ENCODE peak calls at places on chromosomes 16 and 17, in seven cellular contexts. One of them, this sample, is unnamed.

GRCh38 chr16:73082608-73083007 is 34.7 kb upstream of the ZFHX3 start:
- DNase-seq in nephron progenitor cell: no peak
- DNase-seq in thoracic aorta: no peak
- DNase-seq in activated naive CD4-positive, alpha-beta T cell treated with anti-CD3 and anti-CD28 coated beads for 36 hours: no peak
- DNase-seq in A549: no peak
- DNase-seq in substantia nigra: no peak
- DNase-seq in Right ventricle myocardium superior: no peak
- DNase-seq in this sample: no peak

GRCh38 chr16:4814542-4815173 is 12.2 kb upstream of the ROGDI start:
- DNase-seq in substantia nigra: no peak
- DNase-seq in A549: no peak
- DNase-seq in thoracic aorta: no peak
- DNase-seq in activated naive CD4-positive, alpha-beta T cell treated with anti-CD3 and anti-CD28 coated beads for 36 hours: no peak
- DNase-seq in nephron progenitor cell: no peak
- DNase-seq in Right ventricle myocardium superior: peak
- DNase-seq in this sample: no peak

GRCh38 chr16:88451586-88452484 is 1.2 kb upstream of the ZFPM1 start:
- DNase-seq in Right ventricle myocardium superior: no peak
- DNase-seq in thoracic aorta: no peak
- DNase-seq in substantia nigra: no peak
- DNase-seq in activated naive CD4-positive, alpha-beta T cell treated with anti-CD3 and anti-CD28 coated beads for 36 hours: peak
- DNase-seq in A549: no peak
- DNase-seq in nephron progenitor cell: no peak
- DNase-seq in this sample: peak

GRCh38 chr16:53546988-53547391 is 44.0 kb upstream of the AKTIP start:
- DNase-seq in A549: peak
- DNase-seq in thoracic aorta: no peak
- DNase-seq in nephron progenitor cell: peak
- DNase-seq in Right ventricle myocardium superior: no peak
- DNase-seq in substantia nigra: no peak
- DNase-seq in activated naive CD4-positive, alpha-beta T cell treated with anti-CD3 and anti-CD28 coated beads for 36 hours: peak
- DNase-seq in this sample: peak

GRCh38 chr16:9437115-9437514 is 345.7 kb downstream of the HAPSTR1 start:
- DNase-seq in nephron progenitor cell: no peak
- DNase-seq in activated naive CD4-positive, alpha-beta T cell treated with anti-CD3 and anti-CD28 coated beads for 36 hours: no peak
- DNase-seq in thoracic aorta: no peak
- DNase-seq in substantia nigra: no peak
- DNase-seq in Right ventricle myocardium superior: no peak
- DNase-seq in A549: no peak
- DNase-seq in this sample: no peak

GRCh38 chr17:50117202-50118040 is 12.5 kb downstream of the SAMD14 start:
- DNase-seq in activated naive CD4-positive, alpha-beta T cell treated with anti-CD3 and anti-CD28 coated beads for 36 hours: peak
- DNase-seq in nephron progenitor cell: peak
- DNase-seq in thoracic aorta: no peak
- DNase-seq in A549: peak
- DNase-seq in substantia nigra: no peak
- DNase-seq in Right ventricle myocardium superior: peak
- DNase-seq in this sample: peak

GRCh38 chr17:2982854-2983636 is 80.4 kb downstream of the OR1D5 start:
- DNase-seq in activated naive CD4-positive, alpha-beta T cell treated with anti-CD3 and anti-CD28 coated beads for 36 hours: no peak
- DNase-seq in thoracic aorta: peak
- DNase-seq in A549: peak
- DNase-seq in Right ventricle myocardium superior: peak
- DNase-seq in nephron progenitor cell: no peak
- DNase-seq in substantia nigra: peak
- DNase-seq in this sample: no peak

GRCh38 chr17:80938556-80938955 is 53.1 kb upstream of the CHMP6 start:
- DNase-seq in Right ventricle myocardium superior: peak
- DNase-seq in activated naive CD4-positive, alpha-beta T cell treated with anti-CD3 and anti-CD28 coated beads for 36 hours: peak
- DNase-seq in substantia nigra: no peak
- DNase-seq in A549: no peak
- DNase-seq in nephron progenitor cell: no peak
- DNase-seq in thoracic aorta: no peak
- DNase-seq in this sample: peak

GRCh38 chr17:78717431-78717980 is 64.6 kb downstream of the CYTH1 start:
- DNase-seq in A549: peak
- DNase-seq in nephron progenitor cell: no peak
- DNase-seq in substantia nigra: peak
- DNase-seq in Right ventricle myocardium superior: no peak
- DNase-seq in activated naive CD4-positive, alpha-beta T cell treated with anti-CD3 and anti-CD28 coated beads for 36 hours: no peak
- DNase-seq in thoracic aorta: no peak
- DNase-seq in this sample: no peak

GRCh38 chr16:58426095-58426494 is 33.8 kb downstream of the GINS3 start:
- DNase-seq in nephron progenitor cell: no peak
- DNase-seq in activated naive CD4-positive, alpha-beta T cell treated with anti-CD3 and anti-CD28 coated beads for 36 hours: peak
- DNase-seq in Right ventricle myocardium superior: no peak
- DNase-seq in thoracic aorta: no peak
- DNase-seq in substantia nigra: peak
- DNase-seq in A549: no peak
- DNase-seq in this sample: peak

GRCh38 chr17:49739662-49740271 is 24.2 kb downstream of the FAM117A start:
- DNase-seq in Right ventricle myocardium superior: peak
- DNase-seq in substantia nigra: peak
- DNase-seq in thoracic aorta: peak
- DNase-seq in nephron progenitor cell: no peak
- DNase-seq in activated naive CD4-positive, alpha-beta T cell treated with anti-CD3 and anti-CD28 coated beads for 36 hours: peak
- DNase-seq in A549: no peak
- DNase-seq in this sample: peak

GRCh38 chr17:58339775-58340622 is 11.4 kb upstream of the TSPOAP1 start:
- DNase-seq in substantia nigra: no peak
- DNase-seq in Right ventricle myocardium superior: no peak
- DNase-seq in activated naive CD4-positive, alpha-beta T cell treated with anti-CD3 and anti-CD28 coated beads for 36 hours: peak
- DNase-seq in thoracic aorta: no peak
- DNase-seq in nephron progenitor cell: no peak
- DNase-seq in A549: no peak
- DNase-seq in this sample: peak

GRCh38 chr16:19289805-19290490 is 4.4 kb downstream of the CLEC19A start:
- DNase-seq in activated naive CD4-positive, alpha-beta T cell treated with anti-CD3 and anti-CD28 coated beads for 36 hours: no peak
- DNase-seq in thoracic aorta: no peak
- DNase-seq in nephron progenitor cell: peak
- DNase-seq in Right ventricle myocardium superior: no peak
- DNase-seq in A549: no peak
- DNase-seq in substantia nigra: peak
- DNase-seq in this sample: no peak

GRCh38 chr17:27085517-27085916 is 208.4 kb upstream of the WSB1 start:
- DNase-seq in substantia nigra: no peak
- DNase-seq in thoracic aorta: no peak
- DNase-seq in nephron progenitor cell: no peak
- DNase-seq in activated naive CD4-positive, alpha-beta T cell treated with anti-CD3 and anti-CD28 coated beads for 36 hours: no peak
- DNase-seq in A549: no peak
- DNase-seq in Right ventricle myocardium superior: no peak
- DNase-seq in this sample: no peak

GRCh38 chr17:43010667-43011308 is 4.2 kb downstream of the IFI35 start:
- DNase-seq in Right ventricle myocardium superior: no peak
- DNase-seq in activated naive CD4-positive, alpha-beta T cell treated with anti-CD3 and anti-CD28 coated beads for 36 hours: no peak
- DNase-seq in substantia nigra: no peak
- DNase-seq in thoracic aorta: no peak
- DNase-seq in A549: no peak
- DNase-seq in nephron progenitor cell: no peak
- DNase-seq in this sample: no peak

GRCh38 chr17:4788807-4789700 is at the start of gene GLTPD2:
- DNase-seq in thoracic aorta: no peak
- DNase-seq in nephron progenitor cell: peak
- DNase-seq in A549: no peak
- DNase-seq in substantia nigra: no peak
- DNase-seq in Right ventricle myocardium superior: no peak
- DNase-seq in activated naive CD4-positive, alpha-beta T cell treated with anti-CD3 and anti-CD28 coated beads for 36 hours: no peak
- DNase-seq in this sample: no peak

GRCh38 chr16:73176577-73177013 is 128.7 kb upstream of the ZFHX3 start:
- DNase-seq in substantia nigra: no peak
- DNase-seq in Right ventricle myocardium superior: no peak
- DNase-seq in activated naive CD4-positive, alpha-beta T cell treated with anti-CD3 and anti-CD28 coated beads for 36 hours: no peak
- DNase-seq in nephron progenitor cell: no peak
- DNase-seq in A549: peak
- DNase-seq in thoracic aorta: no peak
- DNase-seq in this sample: no peak

GRCh38 chr17:44361292-44362055 is 2.2 kb downstream of the FAM171A2 start:
- DNase-seq in thoracic aorta: no peak
- DNase-seq in Right ventricle myocardium superior: no peak
- DNase-seq in activated naive CD4-positive, alpha-beta T cell treated with anti-CD3 and anti-CD28 coated beads for 36 hours: no peak
- DNase-seq in A549: no peak
- DNase-seq in substantia nigra: no peak
- DNase-seq in nephron progenitor cell: no peak
- DNase-seq in this sample: no peak

GRCh38 chr17:59901604-59902003 is 8.7 kb downstream of the RPS6KB1 start:
- DNase-seq in thoracic aorta: no peak
- DNase-seq in A549: no peak
- DNase-seq in nephron progenitor cell: no peak
- DNase-seq in activated naive CD4-positive, alpha-beta T cell treated with anti-CD3 and anti-CD28 coated beads for 36 hours: no peak
- DNase-seq in substantia nigra: no peak
- DNase-seq in Right ventricle myocardium superior: no peak
- DNase-seq in this sample: no peak

GRCh38 chr16:2056681-2057407 is 9.1 kb downstream of the TSC2 start:
- DNase-seq in activated naive CD4-positive, alpha-beta T cell treated with anti-CD3 and anti-CD28 coated beads for 36 hours: no peak
- DNase-seq in thoracic aorta: no peak
- DNase-seq in nephron progenitor cell: no peak
- DNase-seq in Right ventricle myocardium superior: no peak
- DNase-seq in A549: no peak
- DNase-seq in substantia nigra: peak
- DNase-seq in this sample: no peak

GRCh38 chr16:83054302-83054701 is 427.5 kb downstream of the CDH13 start:
- DNase-seq in nephron progenitor cell: no peak
- DNase-seq in substantia nigra: no peak
- DNase-seq in thoracic aorta: no peak
- DNase-seq in Right ventricle myocardium superior: no peak
- DNase-seq in activated naive CD4-positive, alpha-beta T cell treated with anti-CD3 and anti-CD28 coated beads for 36 hours: no peak
- DNase-seq in A549: no peak
- DNase-seq in this sample: no peak

GRCh38 chr17:45353047-45353446 is 36.2 kb upstream of the MAP3K14 start:
- DNase-seq in nephron progenitor cell: no peak
- DNase-seq in substantia nigra: no peak
- DNase-seq in activated naive CD4-positive, alpha-beta T cell treated with anti-CD3 and anti-CD28 coated beads for 36 hours: peak
- DNase-seq in A549: no peak
- DNase-seq in Right ventricle myocardium superior: no peak
- DNase-seq in thoracic aorta: no peak
- DNase-seq in this sample: no peak

GRCh38 chr17:62628845-62629555 is 1.5 kb downstream of the MRC2 start:
- DNase-seq in A549: no peak
- DNase-seq in nephron progenitor cell: peak
- DNase-seq in activated naive CD4-positive, alpha-beta T cell treated with anti-CD3 and anti-CD28 coated beads for 36 hours: no peak
- DNase-seq in thoracic aorta: no peak
- DNase-seq in substantia nigra: no peak
- DNase-seq in Right ventricle myocardium superior: peak
- DNase-seq in this sample: no peak

GRCh38 chr17:68446626-68447041 is 10.7 kb downstream of the WIPI1 start:
- DNase-seq in Right ventricle myocardium superior: no peak
- DNase-seq in substantia nigra: no peak
- DNase-seq in A549: no peak
- DNase-seq in nephron progenitor cell: no peak
- DNase-seq in thoracic aorta: no peak
- DNase-seq in activated naive CD4-positive, alpha-beta T cell treated with anti-CD3 and anti-CD28 coated beads for 36 hours: no peak
- DNase-seq in this sample: peak

GRCh38 chr17:28018439-28019070 is 23.9 kb upstream of the NLK start:
- DNase-seq in thoracic aorta: no peak
- DNase-seq in activated naive CD4-positive, alpha-beta T cell treated with anti-CD3 and anti-CD28 coated beads for 36 hours: no peak
- DNase-seq in nephron progenitor cell: no peak
- DNase-seq in substantia nigra: no peak
- DNase-seq in Right ventricle myocardium superior: no peak
- DNase-seq in A549: no peak
- DNase-seq in this sample: no peak

GRCh38 chr16:11234884-11235702 is 20.9 kb downstream of the SOCS1 start:
- DNase-seq in activated naive CD4-positive, alpha-beta T cell treated with anti-CD3 and anti-CD28 coated beads for 36 hours: no peak
- DNase-seq in thoracic aorta: no peak
- DNase-seq in A549: no peak
- DNase-seq in Right ventricle myocardium superior: no peak
- DNase-seq in nephron progenitor cell: no peak
- DNase-seq in substantia nigra: no peak
- DNase-seq in this sample: no peak

GRCh38 chr17:61382796-61383688 is 16.6 kb upstream of the TBX2 start:
- DNase-seq in substantia nigra: no peak
- DNase-seq in A549: no peak
- DNase-seq in nephron progenitor cell: no peak
- DNase-seq in Right ventricle myocardium superior: no peak
- DNase-seq in thoracic aorta: no peak
- DNase-seq in activated naive CD4-positive, alpha-beta T cell treated with anti-CD3 and anti-CD28 coated beads for 36 hours: no peak
- DNase-seq in this sample: no peak

GRCh38 chr17:962650-963049 is 16.9 kb downstream of the NXN start:
- DNase-seq in substantia nigra: no peak
- DNase-seq in activated naive CD4-positive, alpha-beta T cell treated with anti-CD3 and anti-CD28 coated beads for 36 hours: no peak
- DNase-seq in nephron progenitor cell: peak
- DNase-seq in Right ventricle myocardium superior: peak
- DNase-seq in thoracic aorta: no peak
- DNase-seq in A549: no peak
- DNase-seq in this sample: no peak

GRCh38 chr16:88306411-88306810 is 76.3 kb upstream of the ZNF469 start:
- DNase-seq in Right ventricle myocardium superior: peak
- DNase-seq in activated naive CD4-positive, alpha-beta T cell treated with anti-CD3 and anti-CD28 coated beads for 36 hours: no peak
- DNase-seq in A549: no peak
- DNase-seq in substantia nigra: no peak
- DNase-seq in nephron progenitor cell: no peak
- DNase-seq in thoracic aorta: no peak
- DNase-seq in this sample: no peak

GRCh38 chr17:16378631-16379282 is 2.1 kb upstream of the UBB start:
- DNase-seq in nephron progenitor cell: no peak
- DNase-seq in activated naive CD4-positive, alpha-beta T cell treated with anti-CD3 and anti-CD28 coated beads for 36 hours: no peak
- DNase-seq in A549: peak
- DNase-seq in Right ventricle myocardium superior: no peak
- DNase-seq in thoracic aorta: no peak
- DNase-seq in substantia nigra: no peak
- DNase-seq in this sample: no peak

GRCh38 chr17:50161023-50161910 is 4.5 kb upstream of the SGCA start:
- DNase-seq in nephron progenitor cell: peak
- DNase-seq in thoracic aorta: peak
- DNase-seq in substantia nigra: peak
- DNase-seq in Right ventricle myocardium superior: peak
- DNase-seq in activated naive CD4-positive, alpha-beta T cell treated with anti-CD3 and anti-CD28 coated beads for 36 hours: peak
- DNase-seq in A549: peak
- DNase-seq in this sample: peak

GRCh38 chr17:77061711-77062110 is 79.1 kb upstream of the SEC14L1 start:
- DNase-seq in nephron progenitor cell: no peak
- DNase-seq in substantia nigra: no peak
- DNase-seq in activated naive CD4-positive, alpha-beta T cell treated with anti-CD3 and anti-CD28 coated beads for 36 hours: no peak
- DNase-seq in Right ventricle myocardium superior: no peak
- DNase-seq in A549: no peak
- DNase-seq in thoracic aorta: no peak
- DNase-seq in this sample: no peak

GRCh38 chr16:73057369-73058210 is 9.7 kb upstream of the ZFHX3 start:
- DNase-seq in Right ventricle myocardium superior: peak
- DNase-seq in thoracic aorta: no peak
- DNase-seq in nephron progenitor cell: peak
- DNase-seq in substantia nigra: peak
- DNase-seq in activated naive CD4-positive, alpha-beta T cell treated with anti-CD3 and anti-CD28 coated beads for 36 hours: no peak
- DNase-seq in A549: no peak
- DNase-seq in this sample: peak

GRCh38 chr16:1337486-1337885 is 4.0 kb downstream of the BAIAP3 start:
- DNase-seq in A549: no peak
- DNase-seq in thoracic aorta: no peak
- DNase-seq in Right ventricle myocardium superior: no peak
- DNase-seq in nephron progenitor cell: no peak
- DNase-seq in substantia nigra: no peak
- DNase-seq in activated naive CD4-positive, alpha-beta T cell treated with anti-CD3 and anti-CD28 coated beads for 36 hours: no peak
- DNase-seq in this sample: no peak

GRCh38 chr16:71883193-71883848 is 661 bp downstream of the ZNF821 start:
- DNase-seq in nephron progenitor cell: peak
- DNase-seq in substantia nigra: peak
- DNase-seq in activated naive CD4-positive, alpha-beta T cell treated with anti-CD3 and anti-CD28 coated beads for 36 hours: peak
- DNase-seq in Right ventricle myocardium superior: no peak
- DNase-seq in A549: no peak
- DNase-seq in thoracic aorta: no peak
- DNase-seq in this sample: peak